ENCODE peak calls at places on chromosomes 3 and 15, in five cellular contexts. One of them, this sample, is unnamed. For H3K4me1, the result is how much of the 10 kb centered on the place peaks cover.

GRCh38 chr15:87287156-87287555 is 969.4 kb downstream of the NTRK3 start:
- DNase-seq in PC-9: peak
- DNase-seq in cardiac muscle cell: no peak
- DNase-seq in CD8-positive, alpha-beta memory T cell: no peak
- DNase-seq in colonic mucosa: no peak
- DNase-seq in this sample: no peak

GRCh38 chr15:52115598-52116427 is 3.2 kb upstream of the BCL2L10 start:
- DNase-seq in cardiac muscle cell: no peak
- DNase-seq in colonic mucosa: peak
- DNase-seq in PC-9: no peak
- DNase-seq in CD8-positive, alpha-beta memory T cell: no peak
- DNase-seq in this sample: no peak

GRCh38 chr3:126433496-126434263 is 39.0 kb downstream of the CFAP100 start:
- DNase-seq in CD8-positive, alpha-beta memory T cell: no peak
- DNase-seq in colonic mucosa: no peak
- DNase-seq in PC-9: no peak
- DNase-seq in cardiac muscle cell: no peak
- DNase-seq in this sample: no peak

GRCh38 chr3:72346526-72346926 is 501.7 kb downstream of the SHQ1 start:
- DNase-seq in PC-9: no peak
- DNase-seq in CD8-positive, alpha-beta memory T cell: peak
- DNase-seq in cardiac muscle cell: no peak
- DNase-seq in colonic mucosa: no peak
- DNase-seq in this sample: no peak

GRCh38 chr3:193590088-193590856 is 2.7 kb upstream of the OPA1 start:
- DNase-seq in PC-9: peak
- DNase-seq in cardiac muscle cell: no peak
- DNase-seq in CD8-positive, alpha-beta memory T cell: no peak
- DNase-seq in colonic mucosa: peak
- DNase-seq in this sample: no peak

GRCh38 chr3:111936191-111936841 is 42.5 kb upstream of the ABHD10 start:
- DNase-seq in CD8-positive, alpha-beta memory T cell: no peak
- DNase-seq in PC-9: peak
- DNase-seq in cardiac muscle cell: no peak
- DNase-seq in colonic mucosa: no peak
- DNase-seq in this sample: no peak

GRCh38 chr3:178785961-178786360 is 249.7 kb downstream of the KCNMB2 start:
- DNase-seq in CD8-positive, alpha-beta memory T cell: no peak
- DNase-seq in colonic mucosa: no peak
- DNase-seq in PC-9: no peak
- DNase-seq in cardiac muscle cell: no peak
- DNase-seq in this sample: no peak

GRCh38 chr3:106345353-106346027 is 476.7 kb upstream of the CBLB start:
- DNase-seq in PC-9: peak
- DNase-seq in colonic mucosa: no peak
- DNase-seq in cardiac muscle cell: no peak
- DNase-seq in CD8-positive, alpha-beta memory T cell: no peak
- DNase-seq in this sample: peak

GRCh38 chr3:44439499-44440295 is 37.8 kb downstream of the ZNF445 start:
- DNase-seq in PC-9: no peak
- DNase-seq in CD8-positive, alpha-beta memory T cell: peak
- DNase-seq in cardiac muscle cell: peak
- DNase-seq in colonic mucosa: peak
- DNase-seq in this sample: peak

GRCh38 chr3:58237238-58237939 is at the start of gene ABHD6:
- DNase-seq in PC-9: peak
- DNase-seq in CD8-positive, alpha-beta memory T cell: peak
- DNase-seq in colonic mucosa: peak
- DNase-seq in cardiac muscle cell: peak
- DNase-seq in this sample: peak

GRCh38 chr15:100468265-100468664 is 60.5 kb downstream of the CERS3 start:
- DNase-seq in CD8-positive, alpha-beta memory T cell: no peak
- DNase-seq in colonic mucosa: no peak
- DNase-seq in PC-9: no peak
- DNase-seq in cardiac muscle cell: peak
- DNase-seq in this sample: no peak

GRCh38 chr15:58545307-58546065 is 113.7 kb downstream of the LIPC start:
- DNase-seq in PC-9: no peak
- DNase-seq in CD8-positive, alpha-beta memory T cell: no peak
- DNase-seq in cardiac muscle cell: no peak
- DNase-seq in colonic mucosa: no peak
- DNase-seq in this sample: no peak

GRCh38 chr15:85782112-85782511 is 12.6 kb downstream of the KLHL25 start:
- DNase-seq in colonic mucosa: no peak
- DNase-seq in CD8-positive, alpha-beta memory T cell: no peak
- DNase-seq in cardiac muscle cell: no peak
- DNase-seq in PC-9: no peak
- DNase-seq in this sample: no peak
- H3K4me1 ChIP-seq in colonic mucosa: under half
- H3K4me1 ChIP-seq in CD8-positive, alpha-beta memory T cell: under half
- H3K4me1 ChIP-seq in cardiac muscle cell: under half
- H3K4me1 ChIP-seq in PC-9: under half
- H3K4me1 ChIP-seq in this sample: under half

GRCh38 chr3:55329849-55330248 is 157.3 kb downstream of the WNT5A start:
- DNase-seq in cardiac muscle cell: no peak
- DNase-seq in PC-9: peak
- DNase-seq in colonic mucosa: no peak
- DNase-seq in CD8-positive, alpha-beta memory T cell: no peak
- DNase-seq in this sample: no peak
- H3K4me1 ChIP-seq in cardiac muscle cell: under half
- H3K4me1 ChIP-seq in PC-9: under half
- H3K4me1 ChIP-seq in colonic mucosa: under half
- H3K4me1 ChIP-seq in CD8-positive, alpha-beta memory T cell: under half
- H3K4me1 ChIP-seq in this sample: under half

GRCh38 chr3:69388241-69388640 is 2.4 kb upstream of the FRMD4B start:
- DNase-seq in CD8-positive, alpha-beta memory T cell: no peak
- DNase-seq in cardiac muscle cell: no peak
- DNase-seq in colonic mucosa: no peak
- DNase-seq in PC-9: no peak
- DNase-seq in this sample: no peak

GRCh38 chr3:69385723-69386483 is at the start of gene FRMD4B:
- DNase-seq in cardiac muscle cell: peak
- DNase-seq in colonic mucosa: peak
- DNase-seq in PC-9: no peak
- DNase-seq in CD8-positive, alpha-beta memory T cell: no peak
- DNase-seq in this sample: peak

GRCh38 chr3:69385033-69385722 is 710 bp downstream of the FRMD4B start:
- DNase-seq in PC-9: no peak
- DNase-seq in colonic mucosa: no peak
- DNase-seq in cardiac muscle cell: no peak
- DNase-seq in CD8-positive, alpha-beta memory T cell: no peak
- DNase-seq in this sample: no peak

GRCh38 chr3:69384379-69384778 is 1.5 kb downstream of the FRMD4B start:
- DNase-seq in PC-9: no peak
- DNase-seq in CD8-positive, alpha-beta memory T cell: no peak
- DNase-seq in colonic mucosa: no peak
- DNase-seq in cardiac muscle cell: no peak
- DNase-seq in this sample: no peak

DNA sequence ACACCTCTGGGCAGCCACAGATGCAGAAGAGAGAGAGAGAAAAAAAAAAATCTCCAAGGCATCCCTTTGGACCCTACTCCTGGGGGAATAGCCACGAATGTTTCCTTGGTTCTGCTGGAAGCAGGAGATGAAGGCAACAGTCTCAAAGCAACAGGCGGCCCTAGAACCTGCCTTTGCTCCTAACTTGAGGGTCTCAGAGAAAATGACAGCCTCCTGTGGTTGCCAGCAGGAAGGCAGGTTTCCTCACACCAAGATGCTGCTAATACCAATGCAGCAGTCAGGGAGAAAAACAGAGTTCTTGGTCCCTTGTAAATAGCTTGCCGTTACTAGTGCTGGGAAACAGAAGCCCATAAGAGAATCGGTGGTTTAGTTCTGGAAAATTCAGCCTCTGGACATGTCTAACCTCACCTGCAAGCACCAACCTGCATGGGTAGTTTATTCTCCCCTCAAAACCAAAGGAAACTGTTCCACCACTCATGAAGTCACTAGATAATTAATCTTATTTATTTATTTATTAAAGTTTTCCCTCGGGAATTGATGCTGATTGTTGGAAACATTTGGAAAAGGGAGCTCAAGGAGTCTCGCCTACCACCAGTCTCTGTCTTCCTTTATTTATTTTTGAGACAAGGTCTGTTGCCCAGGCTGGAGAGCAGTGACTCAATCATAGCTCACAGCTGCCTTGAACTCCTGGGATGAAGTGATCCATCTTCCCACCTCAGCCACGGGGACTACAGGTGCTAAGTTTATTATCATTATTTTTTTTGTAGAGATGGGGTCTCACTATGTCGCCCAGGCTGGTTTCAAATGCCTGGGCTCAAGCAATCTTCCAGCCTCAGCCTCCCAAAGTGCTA is 872 bp upstream of the FRMD4B start:
- DNase-seq in CD8-positive, alpha-beta memory T cell: no peak
- DNase-seq in cardiac muscle cell: no peak
- DNase-seq in PC-9: no peak
- DNase-seq in colonic mucosa: no peak
- DNase-seq in this sample: no peak
- H3K4me1 ChIP-seq in CD8-positive, alpha-beta memory T cell: under half
- H3K4me1 ChIP-seq in cardiac muscle cell: under half
- H3K4me1 ChIP-seq in PC-9: under half
- H3K4me1 ChIP-seq in colonic mucosa: under half
- H3K4me1 ChIP-seq in this sample: under half

GRCh38 chr3:143402602-143403001 is 283.0 kb downstream of the CHST2 start:
- DNase-seq in PC-9: no peak
- DNase-seq in cardiac muscle cell: no peak
- DNase-seq in CD8-positive, alpha-beta memory T cell: no peak
- DNase-seq in colonic mucosa: no peak
- DNase-seq in this sample: no peak
- H3K4me1 ChIP-seq in PC-9: under half
- H3K4me1 ChIP-seq in cardiac muscle cell: under half
- H3K4me1 ChIP-seq in CD8-positive, alpha-beta memory T cell: under half
- H3K4me1 ChIP-seq in colonic mucosa: under half
- H3K4me1 ChIP-seq in this sample: under half

GRCh38 chr3:108461641-108462040 is 48.8 kb downstream of the MYH15 start:
- DNase-seq in CD8-positive, alpha-beta memory T cell: no peak
- DNase-seq in cardiac muscle cell: no peak
- DNase-seq in colonic mucosa: no peak
- DNase-seq in PC-9: no peak
- DNase-seq in this sample: no peak

GRCh38 chr3:108455212-108455705 is 55.1 kb downstream of the MYH15 start:
- DNase-seq in CD8-positive, alpha-beta memory T cell: no peak
- DNase-seq in colonic mucosa: no peak
- DNase-seq in PC-9: no peak
- DNase-seq in cardiac muscle cell: no peak
- DNase-seq in this sample: no peak

GRCh38 chr3:108462899-108463298 is 47.5 kb downstream of the MYH15 start:
- DNase-seq in cardiac muscle cell: no peak
- DNase-seq in CD8-positive, alpha-beta memory T cell: no peak
- DNase-seq in colonic mucosa: no peak
- DNase-seq in PC-9: no peak
- DNase-seq in this sample: no peak

GRCh38 chr3:108453541-108454057 is 56.8 kb downstream of the MYH15 start:
- DNase-seq in colonic mucosa: no peak
- DNase-seq in cardiac muscle cell: no peak
- DNase-seq in CD8-positive, alpha-beta memory T cell: no peak
- DNase-seq in PC-9: no peak
- DNase-seq in this sample: no peak

DNA sequence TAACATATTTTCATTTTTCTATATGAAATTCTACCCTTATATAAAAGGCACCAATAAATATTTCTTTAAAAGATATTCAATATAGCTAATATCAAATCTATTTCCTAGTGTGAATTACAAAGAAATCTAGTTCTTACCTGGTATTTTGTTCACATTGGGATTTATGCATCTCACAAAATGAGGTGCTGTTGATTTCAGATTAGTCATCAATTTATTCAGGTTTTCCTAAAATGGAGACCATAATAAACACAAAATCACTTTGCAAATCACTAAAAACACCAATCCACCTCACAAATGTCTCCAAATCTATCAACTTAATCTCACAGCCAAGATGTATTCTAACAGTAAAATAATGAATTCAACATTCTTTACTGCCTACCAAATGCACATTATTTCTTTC is 51.2 kb downstream of the MYH15 start:
- DNase-seq in PC-9: no peak
- DNase-seq in colonic mucosa: no peak
- DNase-seq in CD8-positive, alpha-beta memory T cell: no peak
- DNase-seq in cardiac muscle cell: no peak
- DNase-seq in this sample: no peak
- H3K4me1 ChIP-seq in PC-9: under half
- H3K4me1 ChIP-seq in colonic mucosa: under half
- H3K4me1 ChIP-seq in CD8-positive, alpha-beta memory T cell: under half
- H3K4me1 ChIP-seq in cardiac muscle cell: under half
- H3K4me1 ChIP-seq in this sample: under half

GRCh38 chr15:42156266-42156922 is at the start of gene PLA2G4F:
- DNase-seq in CD8-positive, alpha-beta memory T cell: no peak
- DNase-seq in cardiac muscle cell: no peak
- DNase-seq in colonic mucosa: peak
- DNase-seq in PC-9: peak
- DNase-seq in this sample: peak
- H3K4me1 ChIP-seq in CD8-positive, alpha-beta memory T cell: under half
- H3K4me1 ChIP-seq in cardiac muscle cell: under half
- H3K4me1 ChIP-seq in colonic mucosa: under half
- H3K4me1 ChIP-seq in PC-9: under half
- H3K4me1 ChIP-seq in this sample: under half